ENCODE peak calls at places on chromosomes 6 and 20, in four cellular contexts. R is HepG2, Y is GM12878, Q is NT2/D1. O is an unnamed sample.

GRCh38 chr6:593907-594212 is 63.0 kb downstream of the HUS1B start:
- DNase-seq in Q (no peak), Y (no peak), R (no peak), O (no peak)

GRCh38 chr6:125421853-125422252 is 120.1 kb upstream of the HDDC2 start:
- DNase-seq in Y (no peak), Q (peak; percentile 71), R (no peak), O (no peak)

GRCh38 chr20:4626228-4626627 is 95.5 kb upstream of the PRND start:
- DNase-seq in Y (peak; percentile 21), R (no peak), Q (no peak), O (no peak)

GRCh38 chr20:57108742-57109141 is 157.7 kb downstream of the BMP7 start:
- DNase-seq in Y (no peak), Q (no peak), R (no peak), O (no peak)

GRCh38 chr6:56693246-56693607 is 50.5 kb upstream of the DST start:
- DNase-seq in Q (no peak), Y (no peak), R (peak; percentile 75), O (no peak)

GRCh38 chr20:45485388-45485787 is 15.8 kb downstream of the WFDC2 start:
- DNase-seq in R (no peak), Y (no peak), Q (no peak), O (no peak)

GRCh38 chr20:11810316-11811130 is 107.2 kb upstream of the BTBD3 start:
- DNase-seq in Y (no peak), R (no peak), Q (no peak), O (no peak)

GRCh38 chr20:63097336-63097831 is 90.6 kb upstream of the BHLHE23 start:
- DNase-seq in Q (no peak), R (no peak), Y (no peak), O (no peak)

GRCh38 chr6:115551510-115551909 is 509.2 kb downstream of the FRK start:
- DNase-seq in R (no peak), Q (no peak), Y (no peak), O (no peak)

GRCh38 chr6:36691011-36691410 is 6.6 kb upstream of the RAB44 start:
- DNase-seq in Y (no peak), R (no peak), Q (no peak), O (no peak)

GRCh38 chr6:167558213-167558869 is 233.5 kb downstream of the TTLL2 start:
- DNase-seq in Y (no peak), Q (no peak), R (no peak), O (no peak)

GRCh38 chr6:68196645-68197044 is 438.4 kb upstream of the ADGRB3 start:
- DNase-seq in Y (no peak), Q (peak; percentile 6), R (peak; percentile 10), O (no peak)

GRCh38 chr20:5364136-5364821 is 47.5 kb upstream of the PROKR2 start:
- DNase-seq in Q (no peak), R (no peak), Y (no peak), O (no peak)

DNA sequence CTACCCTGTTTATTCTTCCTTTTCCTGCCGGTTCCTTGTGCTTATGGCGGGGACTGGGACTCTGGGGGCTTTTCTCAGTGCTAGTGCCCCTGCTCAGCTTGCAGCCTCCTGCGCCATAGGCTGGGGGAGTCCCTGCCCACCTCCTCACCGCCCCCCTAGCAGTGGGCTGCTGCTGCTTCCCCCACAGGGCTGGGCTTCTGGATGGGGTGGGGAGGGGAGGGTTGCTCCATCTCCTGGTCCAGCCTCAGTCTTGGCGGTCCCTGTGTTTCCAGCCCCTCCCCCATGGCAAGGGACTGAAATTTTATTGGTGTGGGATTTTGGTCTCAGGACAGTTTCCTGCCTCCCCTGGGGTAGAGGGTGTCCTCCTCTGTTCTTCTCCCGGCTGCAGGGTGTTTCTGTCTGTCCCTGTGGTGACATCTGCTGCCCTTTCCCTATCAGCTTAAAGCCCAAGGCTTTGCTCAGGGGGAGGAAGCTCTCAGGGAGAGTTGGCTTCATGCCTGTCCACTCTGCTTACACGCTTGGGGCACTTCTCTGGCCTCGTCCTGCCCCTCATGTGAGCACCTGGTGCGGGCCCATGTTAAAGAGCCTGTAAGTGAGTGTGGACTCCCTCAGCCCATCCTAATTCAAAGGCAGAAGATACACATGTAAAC is 100.6 kb downstream of the HIVEP1 start:
- DNase-seq in R (no peak), Y (no peak), Q (no peak), O (no peak)
- TF ChIP-seq ZNF274 in R (no peak), Y (no peak), Q (no peak), O (no peak)

DNA sequence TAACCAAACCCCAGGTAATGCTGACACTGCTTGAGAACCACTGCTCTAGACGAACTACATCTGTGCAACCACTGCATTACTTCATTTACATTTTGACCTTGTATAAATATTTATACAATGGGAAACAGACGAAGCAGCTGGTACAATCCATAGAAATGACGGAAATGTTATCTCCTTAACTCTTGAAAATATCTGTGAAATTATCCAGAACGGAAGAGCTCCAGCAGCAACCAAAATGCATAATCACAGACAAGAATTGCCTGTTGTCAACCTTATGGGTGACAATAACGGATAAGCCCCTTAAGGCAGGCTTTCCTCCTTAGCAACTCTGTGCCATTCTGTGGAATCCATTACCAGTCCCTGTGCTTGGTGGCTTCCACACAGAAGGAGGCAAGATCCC is 115.4 kb downstream of the DTNBP1 start:
- DNase-seq in Q (no peak), Y (no peak), R (no peak), O (no peak)
- TF ChIP-seq ZNF274 in Q (no peak), Y (no peak), R (no peak), O (no peak)

GRCh38 chr6:130981409-130981808 is 81.6 kb downstream of the EPB41L2 start:
- DNase-seq in Y (no peak), R (no peak), Q (no peak), O (no peak)
- TF ChIP-seq ZNF274 in Y (no peak), R (no peak), Q (no peak), O (no peak)

GRCh38 chr20:38164624-38165088 is 414 bp downstream of the TGM2 start:
- DNase-seq in Y (no peak), Q (no peak), R (no peak), O (no peak)
- TF ChIP-seq ZNF274 in Y (no peak), Q (no peak), R (no peak), O (no peak)